ENCODE peak calls at places on chromosomes 5 and 9, in nine cellular contexts. K is activated naive CD4-positive, alpha-beta T cell; G is RWPE1; E is EL; M is posterior cingulate gyrus; W is T-cell; X is dorsolateral prefrontal cortex; Y is nephron progenitor cell; P is NCI-H2081 treated with DMSO at 0.1 percent for 48 hours. R is an unnamed sample.

GRCh38 chr9:73684601-73685000 is 532.9 kb downstream of the ANXA1 start:
- DNase-seq in K (no peak), G (peak), E (no peak), P (no peak), M (no peak), Y (no peak), X (no peak), W (no peak), R (no peak)

GRCh38 chr9:33025572-33026347 is 687 bp downstream of the DNAJA1 start:
- DNase-seq in K (peak), G (peak), W (peak), Y (peak), E (peak), P (peak), X (peak), M (peak), R (no peak)

GRCh38 chr9:136991993-136992818 is at the start of gene PAXX:
- DNase-seq in P (no peak), G (peak), K (peak), M (peak), E (peak), X (peak), W (peak), Y (peak), R (peak)

GRCh38 chr5:172186114-172186695 is 1.8 kb downstream of the STK10 start:
- DNase-seq in X (no peak), Y (no peak), P (no peak), W (no peak), G (no peak), K (no peak), E (no peak), M (no peak), R (no peak)

GRCh38 chr5:33432656-33433055 is 8.1 kb upstream of the TARS1 start:
- DNase-seq in M (no peak), X (no peak), W (no peak), G (no peak), E (no peak), P (no peak), Y (no peak), K (no peak), R (no peak)

GRCh38 chr5:61755726-61756125 is 423.7 kb downstream of the ZSWIM6 start:
- DNase-seq in G (no peak), M (no peak), X (no peak), Y (no peak), E (no peak), P (no peak), K (no peak), W (no peak), R (no peak)

GRCh38 chr9:136077491-136077890 is 17.6 kb downstream of the NACC2 start:
- DNase-seq in Y (no peak), G (no peak), M (no peak), E (no peak), K (no peak), W (no peak), X (no peak), P (no peak), R (no peak)

GRCh38 chr5:156474251-156474650 is 147.3 kb downstream of the SGCD start:
- DNase-seq in W (no peak), K (no peak), Y (no peak), E (no peak), M (peak), G (no peak), P (no peak), X (peak), R (no peak)

GRCh38 chr5:128844354-128844923 is 120.8 kb upstream of the SLC27A6 start:
- DNase-seq in K (no peak), M (no peak), X (no peak), P (no peak), E (peak), G (peak), W (no peak), Y (no peak), R (no peak)